ENCODE peak calls at places on chromosomes 4 and X, in six cellular contexts. Y is neuronal stem cell; R is neural progenitor cell; G is breast epithelium; S is A549; X is CD4-positive, alpha-beta memory T cell. Q is an unnamed sample. For H3K4me1, the result is how much of the 10 kb centered on the place peaks cover.

GRCh38 chr4:118898684-118899138 is 10.1 kb downstream of the SYNPO2 start:
- DNase-seq in Y (no peak), R (no peak), G (no peak), S (no peak), X (no peak), Q (no peak)

GRCh38 chrX:38868941-38869378 is 67.7 kb downstream of the MID1IP1 start:
- DNase-seq in Y (no peak), R (no peak), G (no peak), S (no peak), X (no peak), Q (no peak)

GRCh38 chr4:126778348-126778747 is 854.4 kb upstream of the INTU start:
- DNase-seq in Y (no peak), R (no peak), G (no peak), S (no peak), X (no peak), Q (no peak)

GRCh38 chr4:21507439-21507838 is 441.1 kb downstream of the KCNIP4 start:
- DNase-seq in Y (no peak), R (peak), G (no peak), S (peak), X (no peak), Q (peak)

GRCh38 chr4:123235431-123235830 is 161.2 kb upstream of the SPRY1 start:
- DNase-seq in Y (no peak), R (no peak), G (no peak), S (no peak), X (no peak), Q (no peak)

GRCh38 chr4:74397748-74398426 is 32.9 kb downstream of the EREG start:
- DNase-seq in Y (no peak), R (no peak), G (no peak), S (no peak), X (no peak), Q (no peak)

GRCh38 chr4:51942108-51942832 is 77.9 kb downstream of the LRRC66 start:
- DNase-seq in Y (no peak), R (no peak), G (no peak), S (no peak), X (no peak), Q (no peak)

GRCh38 chrX:43589735-43590515 is 66.2 kb upstream of the MAOA start:
- DNase-seq in Y (no peak), R (no peak), G (no peak), S (no peak), X (no peak), Q (no peak)

GRCh38 chr4:71417150-71417549 is 78.3 kb downstream of the SLC4A4 start:
- DNase-seq in Y (no peak), R (no peak), G (no peak), S (no peak), X (no peak), Q (peak)

GRCh38 chr4:148004228-148004813 is 272.4 kb downstream of the ARHGAP10 start:
- DNase-seq in Y (no peak), R (no peak), G (no peak), S (no peak), X (no peak), Q (no peak)

GRCh38 chrX:151228935-151229334 is 52.6 kb downstream of the GPR50 start:
- DNase-seq in Y (no peak), R (no peak), G (no peak), S (no peak), X (no peak), Q (no peak)

GRCh38 chr4:95238554-95238953 is 310.2 kb downstream of the UNC5C start:
- DNase-seq in Y (no peak), R (no peak), G (no peak), S (no peak), X (no peak), Q (no peak)

GRCh38 chr4:57184378-57185031 is 74.3 kb upstream of the IGFBP7 start:
- DNase-seq in Y (no peak), R (no peak), G (no peak), S (no peak), X (no peak), Q (no peak)

GRCh38 chrX:135521405-135522131 is 1.1 kb downstream of the INTS6L start:
- DNase-seq in Y (peak), R (peak), G (peak), S (peak), X (peak), Q (peak)

GRCh38 chr4:26267087-26267486 is 53.7 kb upstream of the RBPJ start:
- DNase-seq in Y (no peak), R (no peak), G (no peak), S (no peak), X (no peak), Q (no peak)

GRCh38 chrX:6707497-6707896 is 172.6 kb upstream of the VCX3A start:
- DNase-seq in Y (no peak), R (no peak), G (no peak), S (no peak), X (no peak), Q (no peak)

GRCh38 chrX:81542255-81542654 is 340.4 kb downstream of the SH3BGRL start:
- DNase-seq in Y (no peak), R (no peak), G (no peak), S (no peak), X (no peak), Q (no peak)

GRCh38 chrX:92247076-92247475 is 467.9 kb downstream of the PCDH11X start:
- DNase-seq in Y (no peak), R (no peak), G (no peak), S (no peak), X (no peak), Q (peak)

GRCh38 chr4:77959566-77960338 is 97.1 kb downstream of the MRPL1 start:
- DNase-seq in Y (peak), R (peak), G (no peak), S (peak), X (peak), Q (peak)

GRCh38 chr4:151417164-151417571 is 8.2 kb downstream of the FHIP1A start:
- DNase-seq in Y (no peak), R (peak), G (no peak), S (no peak), X (no peak), Q (no peak)

GRCh38 chrX:115494133-115494532 is 66.8 kb upstream of the PLS3 start:
- DNase-seq in Y (no peak), R (peak), G (no peak), S (no peak), X (no peak), Q (no peak)

GRCh38 chr4:5967783-5968182 is 50.4 kb downstream of the C4orf50 start:
- DNase-seq in Y (no peak), R (no peak), G (peak), S (no peak), X (no peak), Q (no peak)

GRCh38 chr4:54737421-54737820 is 79.7 kb downstream of the KIT start:
- DNase-seq in Y (no peak), R (no peak), G (no peak), S (no peak), X (no peak), Q (no peak)

GRCh38 chr4:109412805-109413204 is 20.8 kb upstream of the SEC24B start:
- DNase-seq in Y (no peak), R (no peak), G (no peak), S (no peak), X (no peak), Q (no peak)

GRCh38 chrX:151680805-151681204 is 14.5 kb upstream of the PRRG3 start:
- DNase-seq in Y (peak), R (peak), G (peak), S (peak), X (peak), Q (peak)

GRCh38 chr4:7023901-7024300 is 19.3 kb upstream of the TADA2B start:
- DNase-seq in Y (no peak), R (no peak), G (no peak), S (no peak), X (no peak), Q (no peak)

GRCh38 chrX:34880656-34881055 is 61.9 kb upstream of the FAM47B start:
- DNase-seq in Y (no peak), R (no peak), G (no peak), S (no peak), X (no peak), Q (peak)

GRCh38 chr4:20217521-20217920 is 34.2 kb upstream of the SLIT2 start:
- DNase-seq in Y (no peak), R (no peak), G (no peak), S (no peak), X (no peak), Q (no peak)

GRCh38 chr4:99462875-99463464 is 27.8 kb upstream of the ADH7 start:
- DNase-seq in Y (peak), R (peak), G (no peak), S (peak), X (peak), Q (peak)

GRCh38 chr4:11439836-11440235 is 11.1 kb upstream of the HS3ST1 start:
- DNase-seq in Y (no peak), R (no peak), G (no peak), S (no peak), X (no peak), Q (no peak)

GRCh38 chr4:15777697-15778096 is 431 bp upstream of the CD38 start:
- DNase-seq in Y (no peak), R (no peak), G (no peak), S (no peak), X (no peak), Q (no peak)

GRCh38 chr4:40713798-40714197 is 36.0 kb upstream of the NSUN7 start:
- DNase-seq in Y (no peak), R (no peak), G (no peak), S (no peak), X (no peak), Q (no peak)

GRCh38 chr4:153922148-153922547 is 133.3 kb upstream of the SFRP2 start:
- DNase-seq in Y (no peak), R (no peak), G (no peak), S (no peak), X (no peak), Q (no peak)

GRCh38 chr4:153916273-153916755 is 127.4 kb upstream of the SFRP2 start:
- DNase-seq in Y (no peak), R (no peak), G (no peak), S (no peak), X (no peak), Q (no peak)

DNA sequence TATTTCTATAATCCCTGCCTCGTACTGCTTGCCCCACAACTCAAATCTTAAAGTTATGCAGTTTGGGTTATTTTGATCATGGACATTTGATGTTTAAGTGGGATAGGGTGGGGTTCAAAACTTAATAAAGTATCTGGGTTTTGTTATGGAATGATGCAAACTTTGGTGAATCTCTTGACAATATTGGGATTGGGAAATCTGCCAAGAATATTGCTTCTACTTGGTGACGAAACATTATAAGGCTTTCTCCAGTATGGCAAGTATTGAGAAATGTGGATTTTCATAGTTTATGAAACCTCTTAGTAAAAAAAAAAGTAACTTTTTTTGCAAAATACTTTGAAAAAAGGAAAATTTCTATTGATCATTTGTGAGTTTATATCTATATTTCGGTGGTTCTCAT is 130.8 kb upstream of the SFRP2 start:
- DNase-seq in Y (no peak), R (no peak), G (no peak), S (no peak), X (no peak), Q (no peak)
- H3K4me1 ChIP-seq in Y (under half), R (under half), G (under half), S (under half), X (under half), Q (under half)

GRCh38 chrX:153598541-153599191 is at the start of gene CCNQ:
- DNase-seq in Y (no peak), R (peak), G (no peak), S (peak), X (no peak), Q (peak)

GRCh38 chrX:153597351-153597750 is 1.6 kb downstream of the CCNQ start:
- DNase-seq in Y (no peak), R (no peak), G (no peak), S (no peak), X (no peak), Q (no peak)

GRCh38 chrX:153600921-153601320 is 2.0 kb upstream of the CCNQ start:
- DNase-seq in Y (no peak), R (no peak), G (no peak), S (no peak), X (no peak), Q (no peak)

GRCh38 chrX:153600032-153600373 is 1.1 kb upstream of the CCNQ start:
- DNase-seq in Y (no peak), R (no peak), G (no peak), S (peak), X (no peak), Q (no peak)

DNA sequence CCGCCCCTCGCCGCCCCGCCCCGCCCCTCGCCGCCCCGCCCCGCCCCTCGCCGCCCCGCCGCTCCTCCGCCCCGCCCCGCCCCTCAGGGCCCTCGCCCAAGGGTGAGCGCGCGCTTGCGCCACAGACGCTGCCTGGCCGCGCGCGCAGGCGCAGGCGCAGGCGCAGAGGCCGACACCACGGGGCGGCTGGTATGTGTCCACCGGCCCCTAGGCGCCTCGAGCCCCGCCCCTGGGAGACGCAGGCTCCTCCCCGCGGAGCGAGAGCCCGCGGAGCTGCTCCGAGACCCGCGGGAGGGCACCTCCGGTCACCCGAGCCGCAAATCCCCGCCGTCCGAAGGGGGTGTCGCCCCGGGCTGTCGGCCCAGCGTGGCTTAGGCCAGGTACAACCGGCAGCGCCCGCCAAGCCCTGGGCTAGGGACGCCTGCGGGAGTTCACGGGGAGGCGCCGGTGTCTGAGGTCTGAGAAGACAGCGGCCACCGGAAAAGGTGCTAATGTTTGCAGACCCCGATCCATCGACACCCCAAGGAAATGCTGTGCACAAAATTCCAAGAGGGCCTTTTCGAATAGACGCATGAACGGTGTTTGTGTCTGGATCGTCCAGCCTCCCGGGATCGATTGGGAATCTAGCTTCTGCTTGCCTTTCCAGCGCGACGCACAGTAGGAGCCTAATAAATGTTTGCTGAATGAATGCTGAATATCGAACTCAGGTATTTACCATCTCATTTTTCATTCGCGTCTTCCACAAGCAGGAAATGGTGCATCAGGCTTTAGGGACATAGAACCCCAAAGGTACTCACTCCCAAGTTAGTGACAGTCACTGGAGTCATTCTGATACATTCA is 473 bp upstream of the CCNQ start:
- DNase-seq in Y (peak), R (peak), G (peak), S (peak), X (peak), Q (peak)
- H3K27ac ChIP-seq in Y (no peak), R (no peak), G (peak), S (peak), X (peak), Q (peak)

GRCh38 chr4:91228659-91229058 is 1075.1 kb upstream of the GRID2 start:
- DNase-seq in Y (no peak), R (no peak), G (no peak), S (no peak), X (no peak), Q (no peak)

DNA sequence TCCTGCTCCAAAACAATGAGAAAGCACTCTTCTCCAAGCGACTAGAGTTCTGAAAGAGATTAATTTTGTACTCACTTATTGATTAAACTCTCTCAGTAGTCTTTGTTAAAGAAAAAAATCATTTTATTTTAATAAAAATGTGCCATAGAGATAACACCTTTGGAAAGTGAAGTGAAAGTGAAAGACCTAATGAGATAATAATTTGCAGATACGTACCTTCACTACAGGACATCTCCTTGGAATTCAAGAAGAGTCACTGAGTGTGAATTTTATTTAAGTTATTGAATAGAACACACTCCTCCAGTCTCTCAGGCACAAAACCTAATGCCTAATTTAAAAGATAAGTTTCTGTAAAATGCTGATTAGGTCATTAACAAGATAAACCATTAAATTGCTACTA is 1070.6 kb upstream of the GRID2 start:
- DNase-seq in Y (no peak), R (no peak), G (no peak), S (no peak), X (no peak), Q (no peak)
- H3K4me3 ChIP-seq in Y (no peak), R (no peak), G (no peak), S (no peak), X (no peak), Q (no peak)

GRCh38 chr4:128384765-128385164 is 97.2 kb upstream of the PGRMC2 start:
- DNase-seq in Y (no peak), R (no peak), G (no peak), S (no peak), X (no peak), Q (no peak)
- H3K4me1 ChIP-seq in Y (under half), R (under half), G (under half), S (half or more), X (under half), Q (under half)

Q was measured in cardiac muscle cell.